ENCODE peak calls at places on chromosome 9, in nine cellular contexts. W is CD4-positive, CD25-positive, alpha-beta regulatory T cell; S is GM23248; G is heart left ventricle; J is HFFc6; M is H1; L is hypothalamus; A is GM04504; V is NCI-H1694 treated with DMSO at 0.1 percent for 48 hours. F is an unnamed sample.

GRCh38 chr9:110918316-110919054 is 119.8 kb downstream of the LPAR1 start:
- DNase-seq in L (no peak), V (no peak), G (no peak), A (no peak), W (no peak), M (no peak), S (peak), J (peak), F (no peak)

GRCh38 chr9:128555180-128555721 is 2.9 kb downstream of the SPTAN1 start:
- DNase-seq in V (no peak), A (no peak), M (no peak), S (peak), W (no peak), L (no peak), G (no peak), J (peak), F (no peak)

GRCh38 chr9:105693435-105694275 is 686 bp upstream of the TMEM38B start:
- DNase-seq in M (no peak), G (no peak), S (peak), W (no peak), V (no peak), L (no peak), A (no peak), J (no peak), F (peak)

GRCh38 chr9:107214915-107215314 is 68.2 kb upstream of the RAD23B start:
- DNase-seq in M (no peak), S (peak), A (no peak), W (no peak), J (peak), G (no peak), L (no peak), V (no peak), F (no peak)

GRCh38 chr9:104557179-104557634 is 11.8 kb upstream of the OR13C8 start:
- DNase-seq in L (no peak), G (no peak), W (no peak), V (no peak), M (no peak), J (no peak), S (no peak), A (no peak), F (peak)

GRCh38 chr9:93121316-93122241 is 12.5 kb downstream of the NINJ1 start:
- DNase-seq in W (no peak), M (no peak), L (no peak), V (no peak), J (no peak), S (no peak), A (no peak), G (peak), F (no peak)

GRCh38 chr9:134050726-134051125 is 17.1 kb downstream of the BRD3 start:
- DNase-seq in V (no peak), M (no peak), A (no peak), W (no peak), J (no peak), L (no peak), G (no peak), S (no peak), F (no peak)

GRCh38 chr9:130188860-130189481 is 16.8 kb downstream of the NCS1 start:
- DNase-seq in G (no peak), M (no peak), V (no peak), W (no peak), L (no peak), S (no peak), J (no peak), A (no peak), F (no peak)

GRCh38 chr9:100473271-100474081 is 527 bp downstream of the TMEFF1 start:
- DNase-seq in L (no peak), V (no peak), M (peak), S (peak), A (no peak), G (peak), W (no peak), J (peak), F (peak)

GRCh38 chr9:127793093-127793708 is 7.4 kb downstream of the CDK9 start:
- DNase-seq in V (peak), S (no peak), L (no peak), A (no peak), J (no peak), M (no peak), W (no peak), G (no peak), F (no peak)

GRCh38 chr9:134634190-134634589 is 7.4 kb upstream of the COL5A1 start:
- DNase-seq in W (no peak), G (no peak), J (no peak), M (no peak), A (no peak), S (no peak), L (no peak), V (no peak), F (no peak)